ENCODE peak calls at places on chromosome 7, in ten cellular contexts. One of them, this sample, is unnamed.

GRCh38 chr7:55164527-55164926 is 145.7 kb downstream of the EGFR start:
- DNase-seq in CD4-positive, alpha-beta T cell: no peak
- DNase-seq in progenitor cell of endocrine pancreas: no peak
- DNase-seq in colonic mucosa: no peak
- DNase-seq in iPS-NIHi11: no peak
- DNase-seq in stimulated activated CD4-positive, alpha-beta T cell treated with anti-CD3 and anti-CD28 coated beads, Interleukin-1b, Interleukin-23, amount 100 ng/mL, for 1 hour: no peak
- DNase-seq in GM12892: no peak
- DNase-seq in activated T-cell treated with anti-CD3 and anti-CD28 coated beads, Interleukin-2, amount 50 U/mL, for 72 hours: no peak
- DNase-seq in AG04450: no peak
- DNase-seq in brain microvascular endothelial cell: no peak
- DNase-seq in this sample: no peak

GRCh38 chr7:101122933-101123702 is 3.8 kb upstream of the SERPINE1 start:
- DNase-seq in CD4-positive, alpha-beta T cell: no peak
- DNase-seq in progenitor cell of endocrine pancreas: no peak
- DNase-seq in colonic mucosa: no peak
- DNase-seq in iPS-NIHi11: no peak
- DNase-seq in stimulated activated CD4-positive, alpha-beta T cell treated with anti-CD3 and anti-CD28 coated beads, Interleukin-1b, Interleukin-23, amount 100 ng/mL, for 1 hour: no peak
- DNase-seq in GM12892: no peak
- DNase-seq in activated T-cell treated with anti-CD3 and anti-CD28 coated beads, Interleukin-2, amount 50 U/mL, for 72 hours: no peak
- DNase-seq in AG04450: no peak
- DNase-seq in brain microvascular endothelial cell: no peak
- DNase-seq in this sample: no peak

GRCh38 chr7:142800103-142800502 is 29.3 kb downstream of the PRSS2 start:
- DNase-seq in CD4-positive, alpha-beta T cell: no peak
- DNase-seq in progenitor cell of endocrine pancreas: no peak
- DNase-seq in colonic mucosa: no peak
- DNase-seq in iPS-NIHi11: no peak
- DNase-seq in stimulated activated CD4-positive, alpha-beta T cell treated with anti-CD3 and anti-CD28 coated beads, Interleukin-1b, Interleukin-23, amount 100 ng/mL, for 1 hour: no peak
- DNase-seq in GM12892: no peak
- DNase-seq in activated T-cell treated with anti-CD3 and anti-CD28 coated beads, Interleukin-2, amount 50 U/mL, for 72 hours: no peak
- DNase-seq in AG04450: no peak
- DNase-seq in brain microvascular endothelial cell: no peak
- DNase-seq in this sample: no peak

GRCh38 chr7:17234398-17235021 is 63.9 kb upstream of the AHR start:
- DNase-seq in CD4-positive, alpha-beta T cell: peak; percentile 56
- DNase-seq in progenitor cell of endocrine pancreas: no peak
- DNase-seq in colonic mucosa: peak; percentile 37
- DNase-seq in iPS-NIHi11: no peak
- DNase-seq in stimulated activated CD4-positive, alpha-beta T cell treated with anti-CD3 and anti-CD28 coated beads, Interleukin-1b, Interleukin-23, amount 100 ng/mL, for 1 hour: no peak
- DNase-seq in GM12892: peak; percentile 12
- DNase-seq in activated T-cell treated with anti-CD3 and anti-CD28 coated beads, Interleukin-2, amount 50 U/mL, for 72 hours: peak; percentile 72
- DNase-seq in AG04450: peak; percentile 55
- DNase-seq in brain microvascular endothelial cell: peak; percentile 93
- DNase-seq in this sample: peak; percentile 97

GRCh38 chr7:137626469-137627067 is 220.2 kb downstream of the DGKI start:
- DNase-seq in CD4-positive, alpha-beta T cell: no peak
- DNase-seq in progenitor cell of endocrine pancreas: peak; percentile 52
- DNase-seq in colonic mucosa: peak; percentile 38
- DNase-seq in iPS-NIHi11: peak; percentile 86
- DNase-seq in stimulated activated CD4-positive, alpha-beta T cell treated with anti-CD3 and anti-CD28 coated beads, Interleukin-1b, Interleukin-23, amount 100 ng/mL, for 1 hour: no peak
- DNase-seq in GM12892: peak; percentile 23
- DNase-seq in activated T-cell treated with anti-CD3 and anti-CD28 coated beads, Interleukin-2, amount 50 U/mL, for 72 hours: peak; percentile 42
- DNase-seq in AG04450: peak; percentile 6
- DNase-seq in brain microvascular endothelial cell: peak; percentile 58
- DNase-seq in this sample: peak; percentile 66

GRCh38 chr7:4957847-4958476 is 1.0 kb downstream of the MMD2 start:
- DNase-seq in CD4-positive, alpha-beta T cell: no peak
- DNase-seq in progenitor cell of endocrine pancreas: no peak
- DNase-seq in colonic mucosa: no peak
- DNase-seq in iPS-NIHi11: no peak
- DNase-seq in stimulated activated CD4-positive, alpha-beta T cell treated with anti-CD3 and anti-CD28 coated beads, Interleukin-1b, Interleukin-23, amount 100 ng/mL, for 1 hour: no peak
- DNase-seq in GM12892: no peak
- DNase-seq in activated T-cell treated with anti-CD3 and anti-CD28 coated beads, Interleukin-2, amount 50 U/mL, for 72 hours: no peak
- DNase-seq in AG04450: no peak
- DNase-seq in brain microvascular endothelial cell: no peak
- DNase-seq in this sample: no peak

GRCh38 chr7:41334071-41334862 is 368.6 kb downstream of the INHBA start:
- DNase-seq in CD4-positive, alpha-beta T cell: no peak
- DNase-seq in progenitor cell of endocrine pancreas: no peak
- DNase-seq in colonic mucosa: no peak
- DNase-seq in iPS-NIHi11: no peak
- DNase-seq in stimulated activated CD4-positive, alpha-beta T cell treated with anti-CD3 and anti-CD28 coated beads, Interleukin-1b, Interleukin-23, amount 100 ng/mL, for 1 hour: no peak
- DNase-seq in GM12892: no peak
- DNase-seq in activated T-cell treated with anti-CD3 and anti-CD28 coated beads, Interleukin-2, amount 50 U/mL, for 72 hours: no peak
- DNase-seq in AG04450: no peak
- DNase-seq in brain microvascular endothelial cell: no peak
- DNase-seq in this sample: no peak

GRCh38 chr7:53426145-53426750 is 390.8 kb downstream of the POM121L12 start:
- DNase-seq in CD4-positive, alpha-beta T cell: no peak
- DNase-seq in progenitor cell of endocrine pancreas: no peak
- DNase-seq in colonic mucosa: no peak
- DNase-seq in iPS-NIHi11: no peak
- DNase-seq in stimulated activated CD4-positive, alpha-beta T cell treated with anti-CD3 and anti-CD28 coated beads, Interleukin-1b, Interleukin-23, amount 100 ng/mL, for 1 hour: no peak
- DNase-seq in GM12892: no peak
- DNase-seq in activated T-cell treated with anti-CD3 and anti-CD28 coated beads, Interleukin-2, amount 50 U/mL, for 72 hours: no peak
- DNase-seq in AG04450: no peak
- DNase-seq in brain microvascular endothelial cell: no peak
- DNase-seq in this sample: no peak

GRCh38 chr7:150717821-150718420 is 1.5 kb downstream of the GIMAP1 start:
- DNase-seq in CD4-positive, alpha-beta T cell: no peak
- DNase-seq in progenitor cell of endocrine pancreas: no peak
- DNase-seq in colonic mucosa: no peak
- DNase-seq in iPS-NIHi11: no peak
- DNase-seq in stimulated activated CD4-positive, alpha-beta T cell treated with anti-CD3 and anti-CD28 coated beads, Interleukin-1b, Interleukin-23, amount 100 ng/mL, for 1 hour: no peak
- DNase-seq in GM12892: no peak
- DNase-seq in activated T-cell treated with anti-CD3 and anti-CD28 coated beads, Interleukin-2, amount 50 U/mL, for 72 hours: no peak
- DNase-seq in AG04450: no peak
- DNase-seq in brain microvascular endothelial cell: no peak
- DNase-seq in this sample: no peak

GRCh38 chr7:77516085-77516484 is 21.0 kb upstream of the PTPN12 start:
- DNase-seq in CD4-positive, alpha-beta T cell: no peak
- DNase-seq in progenitor cell of endocrine pancreas: no peak
- DNase-seq in colonic mucosa: no peak
- DNase-seq in iPS-NIHi11: no peak
- DNase-seq in stimulated activated CD4-positive, alpha-beta T cell treated with anti-CD3 and anti-CD28 coated beads, Interleukin-1b, Interleukin-23, amount 100 ng/mL, for 1 hour: no peak
- DNase-seq in GM12892: no peak
- DNase-seq in activated T-cell treated with anti-CD3 and anti-CD28 coated beads, Interleukin-2, amount 50 U/mL, for 72 hours: no peak
- DNase-seq in AG04450: no peak
- DNase-seq in brain microvascular endothelial cell: no peak
- DNase-seq in this sample: no peak

GRCh38 chr7:78081888-78082287 is 283.3 kb downstream of the PHTF2 start:
- DNase-seq in CD4-positive, alpha-beta T cell: no peak
- DNase-seq in progenitor cell of endocrine pancreas: no peak
- DNase-seq in colonic mucosa: no peak
- DNase-seq in iPS-NIHi11: no peak
- DNase-seq in stimulated activated CD4-positive, alpha-beta T cell treated with anti-CD3 and anti-CD28 coated beads, Interleukin-1b, Interleukin-23, amount 100 ng/mL, for 1 hour: no peak
- DNase-seq in GM12892: no peak
- DNase-seq in activated T-cell treated with anti-CD3 and anti-CD28 coated beads, Interleukin-2, amount 50 U/mL, for 72 hours: no peak
- DNase-seq in AG04450: no peak
- DNase-seq in brain microvascular endothelial cell: no peak
- DNase-seq in this sample: no peak

GRCh38 chr7:81789406-81790139 is 19.7 kb upstream of the HGF start:
- DNase-seq in CD4-positive, alpha-beta T cell: no peak
- DNase-seq in progenitor cell of endocrine pancreas: no peak
- DNase-seq in colonic mucosa: no peak
- DNase-seq in iPS-NIHi11: no peak
- DNase-seq in stimulated activated CD4-positive, alpha-beta T cell treated with anti-CD3 and anti-CD28 coated beads, Interleukin-1b, Interleukin-23, amount 100 ng/mL, for 1 hour: no peak
- DNase-seq in GM12892: no peak
- DNase-seq in activated T-cell treated with anti-CD3 and anti-CD28 coated beads, Interleukin-2, amount 50 U/mL, for 72 hours: no peak
- DNase-seq in AG04450: no peak
- DNase-seq in brain microvascular endothelial cell: no peak
- DNase-seq in this sample: peak; percentile 36

GRCh38 chr7:116686033-116686432 is 14.0 kb downstream of the MET start:
- DNase-seq in CD4-positive, alpha-beta T cell: no peak
- DNase-seq in progenitor cell of endocrine pancreas: no peak
- DNase-seq in colonic mucosa: no peak
- DNase-seq in iPS-NIHi11: no peak
- DNase-seq in stimulated activated CD4-positive, alpha-beta T cell treated with anti-CD3 and anti-CD28 coated beads, Interleukin-1b, Interleukin-23, amount 100 ng/mL, for 1 hour: no peak
- DNase-seq in GM12892: no peak
- DNase-seq in activated T-cell treated with anti-CD3 and anti-CD28 coated beads, Interleukin-2, amount 50 U/mL, for 72 hours: no peak
- DNase-seq in AG04450: no peak
- DNase-seq in brain microvascular endothelial cell: no peak
- DNase-seq in this sample: no peak

GRCh38 chr7:374706-375490 is 84.9 kb downstream of the FOXL3 start:
- DNase-seq in CD4-positive, alpha-beta T cell: no peak
- DNase-seq in progenitor cell of endocrine pancreas: peak; percentile 5
- DNase-seq in colonic mucosa: peak; percentile 12
- DNase-seq in iPS-NIHi11: peak; percentile 16
- DNase-seq in stimulated activated CD4-positive, alpha-beta T cell treated with anti-CD3 and anti-CD28 coated beads, Interleukin-1b, Interleukin-23, amount 100 ng/mL, for 1 hour: no peak
- DNase-seq in GM12892: no peak
- DNase-seq in activated T-cell treated with anti-CD3 and anti-CD28 coated beads, Interleukin-2, amount 50 U/mL, for 72 hours: no peak
- DNase-seq in AG04450: no peak
- DNase-seq in brain microvascular endothelial cell: no peak
- DNase-seq in this sample: no peak

This sample was measured in cardiac fibroblast.